ENCODE peak calls at places on chromosomes 16 and 17, in six cellular contexts. T, Z, F, E, U and C are unnamed samples.

GRCh38 chr17:21218831-21219380 is 4.9 kb upstream of the TMEM11 start:
- DNase-seq in E (no peak), T (no peak), Z (no peak), F (no peak), U (no peak), C (no peak)

GRCh38 chr16:273547-274421 is 2.0 kb downstream of the RGS11 start:
- DNase-seq in E (no peak), F (no peak), U (peak), Z (no peak), T (no peak), C (no peak)

GRCh38 chr17:4750606-4751005 is 10.9 kb upstream of the CXCL16 start:
- DNase-seq in U (no peak), Z (no peak), T (no peak), E (no peak), F (no peak), C (no peak)

GRCh38 chr16:22838681-22839080 is 24.7 kb downstream of the HS3ST2 start:
- DNase-seq in F (no peak), U (no peak), E (no peak), T (no peak), Z (no peak), C (no peak)

GRCh38 chr16:85522842-85523601 is 90.1 kb upstream of the GSE1 start:
- DNase-seq in U (peak), E (no peak), F (peak), Z (no peak), T (no peak), C (peak)

GRCh38 chr17:80986816-80987480 is 4.7 kb upstream of the CHMP6 start:
- DNase-seq in E (no peak), T (no peak), F (no peak), Z (no peak), U (peak), C (no peak)

GRCh38 chr16:76235025-76235424 is 42.2 kb upstream of the CNTNAP4 start:
- DNase-seq in U (no peak), F (no peak), E (no peak), T (no peak), Z (no peak), C (no peak)

GRCh38 chr16:23924138-23924537 is 88.4 kb downstream of the PRKCB start:
- DNase-seq in U (peak), T (no peak), F (no peak), Z (no peak), E (no peak), C (no peak)

DNA sequence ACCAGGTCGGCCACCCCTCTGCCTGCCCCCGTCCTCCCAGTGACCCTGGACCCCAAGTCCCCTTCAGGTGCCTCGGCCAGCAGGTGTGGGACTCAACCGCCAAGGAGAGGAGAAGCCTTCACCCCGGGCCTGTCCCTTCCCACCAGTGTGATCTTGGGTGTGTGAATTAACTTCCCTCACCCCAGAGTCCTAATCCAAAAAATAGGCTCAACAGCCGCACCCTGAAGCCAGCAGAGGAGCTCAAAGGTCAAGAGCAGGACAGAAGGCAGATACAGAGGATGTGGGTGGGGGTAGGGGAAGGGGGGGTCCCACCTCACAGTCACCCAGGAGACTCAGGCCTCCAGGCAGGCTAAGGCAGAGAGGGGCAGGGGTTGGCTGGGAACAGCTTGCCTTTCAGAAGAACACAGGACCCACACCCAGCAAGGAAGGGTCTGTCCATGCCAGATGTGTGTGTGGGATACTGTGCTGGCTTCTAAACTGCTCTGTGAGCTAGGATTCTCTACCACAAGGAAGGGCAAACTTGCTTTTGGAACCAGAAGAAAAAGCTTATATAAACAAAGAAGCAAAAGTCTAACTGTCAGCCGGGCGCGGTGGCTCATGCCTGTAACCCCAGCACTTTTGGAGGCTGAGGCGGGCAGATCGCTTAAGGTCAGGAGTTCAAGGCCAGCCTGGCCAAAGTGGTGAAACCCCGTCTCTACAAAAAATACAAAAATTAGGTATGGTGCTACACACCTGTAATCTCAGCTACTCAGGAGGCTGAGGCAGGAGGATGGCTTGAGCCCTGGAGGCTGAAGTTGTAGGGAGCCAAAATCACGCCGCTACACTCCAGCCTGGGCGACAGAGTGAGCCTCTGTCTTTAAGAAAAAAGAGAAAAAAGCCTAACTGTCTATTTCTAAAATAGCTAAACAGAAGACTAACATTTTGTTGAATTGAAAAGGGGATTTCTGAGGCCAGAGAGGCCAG is 4.6 kb downstream of the PIEZO1 start:
- DNase-seq in F (no peak), Z (no peak), E (no peak), U (no peak), T (no peak), C (no peak)
- H2AFZ ChIP-seq in F (no peak), Z (no peak), E (no peak), U (no peak), T (no peak), C (no peak)

DNA sequence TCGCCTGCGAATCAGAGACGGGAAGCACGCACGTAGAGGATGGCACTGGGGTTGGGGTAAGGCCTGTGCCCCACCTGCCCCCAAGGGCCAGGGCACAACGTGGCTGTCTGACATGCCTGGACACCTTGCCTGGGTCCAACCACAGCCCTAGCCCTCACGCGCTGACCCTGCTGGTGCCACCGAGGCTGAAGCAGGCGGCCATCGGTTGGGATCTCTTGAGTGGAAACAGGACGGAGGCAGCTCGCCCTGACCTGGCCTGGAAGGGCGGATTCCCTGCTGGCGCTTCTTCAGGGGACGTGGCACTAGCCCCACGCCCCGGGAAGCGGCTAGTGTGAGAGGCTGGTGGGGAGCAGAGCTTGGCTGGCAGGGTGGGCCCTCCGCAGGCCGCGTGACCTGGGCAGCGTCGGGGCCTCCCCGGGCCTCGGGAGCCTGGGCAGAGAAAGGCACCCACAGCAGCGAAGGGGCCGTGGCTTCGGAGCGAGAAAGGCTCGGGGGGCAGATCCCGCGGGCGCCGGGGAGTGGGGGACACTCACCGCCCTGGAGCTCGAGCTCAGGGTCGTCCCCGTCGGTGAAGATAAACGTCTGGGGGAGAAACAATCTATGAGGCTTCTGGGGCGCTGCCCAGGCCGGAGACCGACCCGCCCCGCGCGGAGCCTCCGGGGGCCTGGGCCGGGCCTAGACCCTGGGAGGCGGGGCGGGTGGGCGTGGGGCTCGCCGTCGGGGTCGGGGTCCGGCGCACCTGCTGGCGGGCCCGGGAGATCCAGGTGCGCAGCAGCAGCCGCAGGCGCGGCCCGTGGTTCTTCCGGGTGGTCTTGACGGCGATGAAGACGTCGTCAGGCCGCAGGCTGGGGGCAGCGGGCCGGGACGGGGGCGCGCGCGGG is 610 bp downstream of the RFNG start:
- DNase-seq in Z (no peak), F (no peak), U (no peak), E (no peak), T (no peak), C (no peak)
- H2AK5ac ChIP-seq in Z (no peak), F (peak), U (peak), E (no peak), T (peak), C (peak)

DNA sequence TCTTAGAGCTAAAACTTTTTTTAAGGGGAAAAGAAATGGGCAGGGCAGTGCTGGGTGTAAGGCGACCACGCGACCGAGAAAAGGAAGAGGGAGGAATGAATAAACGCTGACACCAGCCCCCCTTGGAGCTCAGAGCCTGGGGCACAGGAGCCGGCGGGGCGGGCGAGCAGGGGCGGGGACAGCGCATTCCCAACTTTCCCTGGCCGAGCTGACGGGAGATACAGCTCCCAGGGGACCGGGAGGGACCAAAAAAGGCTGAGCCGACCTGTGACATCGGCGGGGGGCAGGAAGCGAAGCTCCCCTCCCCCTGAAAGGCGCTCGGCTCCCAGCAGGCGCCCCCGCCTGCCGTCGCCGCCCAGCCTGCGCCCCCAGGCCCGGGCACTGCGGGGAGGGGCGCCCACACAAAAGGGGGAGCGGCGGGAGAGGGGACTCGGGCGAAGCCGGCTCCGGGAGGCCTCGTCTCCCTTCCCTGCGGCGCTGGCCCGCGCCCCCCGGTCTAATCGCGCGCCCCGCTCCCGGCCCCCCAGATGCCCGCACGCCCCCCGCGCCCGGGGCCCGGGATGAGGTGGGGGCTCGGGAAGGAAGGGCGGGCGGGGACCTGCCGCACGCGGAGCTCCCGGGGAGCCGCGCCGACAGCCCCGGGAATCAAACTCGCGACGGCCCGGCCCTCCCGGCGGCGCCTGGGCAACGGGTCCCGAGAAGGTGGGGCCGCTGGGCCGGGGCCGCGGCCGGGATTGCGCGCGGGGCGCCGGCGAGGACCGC is 610 bp downstream of the CUEDC1 start:
- DNase-seq in E (no peak), U (peak), F (peak), T (peak), Z (peak), C (peak)
- H2AFZ ChIP-seq in E (no peak), U (peak), F (peak), T (peak), Z (no peak), C (no peak)

DNA sequence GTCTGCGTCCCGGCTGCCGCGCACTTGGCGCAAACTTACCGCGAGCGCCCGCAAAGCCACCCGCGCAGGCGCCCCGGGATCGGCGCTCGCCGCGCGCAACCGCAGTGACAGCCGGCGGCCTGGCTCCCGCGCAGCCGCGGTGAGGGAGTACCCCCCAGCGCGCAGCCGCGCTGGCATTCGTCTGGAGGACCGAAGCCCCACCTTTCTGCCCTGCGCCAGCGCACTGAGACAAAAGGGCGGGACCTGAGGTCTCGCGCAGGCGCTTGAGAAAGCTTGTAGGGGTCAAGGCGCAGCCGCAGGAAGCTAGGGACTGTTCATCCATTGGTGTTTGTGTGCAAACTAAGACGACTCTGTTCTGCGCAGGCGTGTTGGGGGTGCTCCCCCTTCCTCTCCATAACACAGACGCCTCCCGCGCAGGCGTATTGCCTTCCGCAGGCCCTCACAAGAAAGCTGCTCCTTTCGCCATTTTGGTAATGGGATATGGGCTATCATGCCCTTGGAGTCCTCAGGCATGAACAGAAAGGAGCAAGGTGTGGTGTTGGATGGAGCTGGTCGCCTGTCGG is at the start of gene PHF12:
- DNase-seq in F (peak), E (peak), Z (peak), U (peak), T (peak), C (peak)
- H2AK5ac ChIP-seq in F (peak), E (peak), Z (no peak), U (peak), T (peak), C (peak)

GRCh38 chr16:62751218-62751617 is 715.0 kb upstream of the CDH8 start:
- DNase-seq in Z (no peak), F (no peak), E (no peak), T (no peak), U (no peak), C (no peak)

GRCh38 chr16:62755938-62756337 is 719.7 kb upstream of the CDH8 start:
- DNase-seq in E (no peak), Z (no peak), U (no peak), T (no peak), F (no peak), C (no peak)

DNA sequence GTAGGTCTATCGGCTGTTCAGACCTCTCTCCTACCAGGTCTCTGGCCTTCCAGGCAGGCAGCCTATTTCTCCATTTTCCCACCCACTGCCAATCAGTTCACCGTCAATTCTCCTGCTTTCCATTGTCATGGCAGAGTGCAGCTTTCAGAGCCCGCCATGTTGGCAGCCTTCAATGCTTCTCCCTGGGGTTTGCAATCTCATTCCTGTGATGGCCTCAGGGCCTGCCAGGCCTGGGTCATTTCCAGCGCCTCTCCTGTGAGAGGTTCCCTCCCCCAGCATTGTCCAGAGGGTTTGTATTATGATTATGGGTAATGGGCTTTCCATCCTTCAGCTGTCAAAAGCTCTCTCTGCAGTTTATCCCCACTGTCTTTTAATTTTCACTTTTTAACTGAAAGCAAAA is 716.6 kb upstream of the CDH8 start:
- DNase-seq in E (no peak), Z (peak), T (no peak), F (no peak), U (no peak), C (no peak)
- H2AFZ ChIP-seq in E (no peak), Z (no peak), T (peak), F (no peak), U (no peak), C (no peak)

GRCh38 chr17:77331161-77331864 is 190.5 kb downstream of the SEC14L1 start:
- DNase-seq in F (peak), U (peak), T (peak), Z (peak), E (peak), C (peak)
- H2AK5ac ChIP-seq in F (peak), U (no peak), T (no peak), Z (no peak), E (no peak), C (peak)